ENCODE peak calls at places on chromosomes 1 and 21, in eight cellular contexts. F is uterus; Q is thoracic aorta; P is transverse colon; B is left ventricle myocardium inferior; Y is naive thymus-derived CD4-positive, alpha-beta T cell; O is vagina; H is cardiac muscle cell. D is an unnamed sample.

GRCh38 chr1:34904236-34905097 is 25.0 kb downstream of the DLGAP3 start:
- DNase-seq in Q (no peak), H (no peak), Y (no peak), F (no peak), B (no peak), O (no peak), P (no peak), D (no peak)

GRCh38 chr1:221543529-221544120 is 198.3 kb downstream of the DUSP10 start:
- DNase-seq in O (no peak), B (no peak), H (peak; percentile 58), Y (no peak), P (no peak), F (no peak), Q (no peak), D (no peak)

GRCh38 chr1:205719762-205720161 is 30.2 kb downstream of the NUCKS1 start:
- DNase-seq in B (no peak), P (no peak), H (no peak), Q (no peak), O (no peak), F (no peak), Y (no peak), D (no peak)

GRCh38 chr21:45260191-45260795 is 27.4 kb downstream of the POFUT2 start:
- DNase-seq in Y (no peak), Q (no peak), P (no peak), O (peak; percentile 81), F (no peak), B (no peak), H (no peak), D (no peak)

GRCh38 chr21:46146856-46147255 is 8.5 kb downstream of the FTCD start:
- DNase-seq in B (no peak), H (no peak), F (peak; percentile 9), O (no peak), Q (no peak), P (no peak), Y (no peak), D (peak; percentile 5)

GRCh38 chr1:61752921-61753389 is 10.7 kb downstream of the PATJ start:
- DNase-seq in Y (no peak), H (no peak), Q (no peak), O (no peak), B (no peak), P (no peak), F (no peak), D (no peak)

GRCh38 chr1:232629250-232630046 is 485 bp downstream of the SIPA1L2 start:
- DNase-seq in B (peak; percentile 35), F (peak; percentile 29), H (peak; percentile 35), Q (no peak), O (no peak), P (peak; percentile 47), Y (peak; percentile 13), D (peak; percentile 58)

GRCh38 chr1:115114308-115114707 is 25.0 kb upstream of the TSPAN2 start:
- DNase-seq in Y (no peak), F (no peak), B (no peak), P (no peak), H (peak; percentile 57), Q (no peak), O (no peak), D (peak; percentile 18)

GRCh38 chr1:11918779-11919519 is 7.3 kb downstream of the KIAA2013 start:
- DNase-seq in F (peak; percentile 78), Q (peak; percentile 74), B (peak; percentile 72), O (no peak), Y (no peak), P (no peak), H (peak; percentile 77), D (peak; percentile 31)

GRCh38 chr1:55367273-55367672 is 152.1 kb upstream of the USP24 start:
- DNase-seq in H (no peak), Y (no peak), B (no peak), F (no peak), P (no peak), Q (no peak), O (peak; percentile 27), D (no peak)

GRCh38 chr1:27358928-27359313 is 7.8 kb downstream of the MAP3K6 start:
- DNase-seq in B (no peak), F (no peak), O (no peak), H (no peak), Q (no peak), Y (no peak), P (no peak), D (no peak)

GRCh38 chr1:27360159-27361043 is 6.4 kb downstream of the MAP3K6 start:
- DNase-seq in F (no peak), H (no peak), P (peak; percentile 52), O (no peak), Q (no peak), Y (peak; percentile 33), B (no peak), D (no peak)

GRCh38 chr1:27359822-27360158 is 7.0 kb downstream of the MAP3K6 start:
- DNase-seq in Y (no peak), H (no peak), O (no peak), P (no peak), B (no peak), Q (no peak), F (no peak), D (no peak)

GRCh38 chr1:27361553-27361952 is 5.2 kb downstream of the MAP3K6 start:
- DNase-seq in B (no peak), H (no peak), Q (no peak), F (no peak), P (no peak), O (no peak), Y (no peak), D (no peak)

DNA sequence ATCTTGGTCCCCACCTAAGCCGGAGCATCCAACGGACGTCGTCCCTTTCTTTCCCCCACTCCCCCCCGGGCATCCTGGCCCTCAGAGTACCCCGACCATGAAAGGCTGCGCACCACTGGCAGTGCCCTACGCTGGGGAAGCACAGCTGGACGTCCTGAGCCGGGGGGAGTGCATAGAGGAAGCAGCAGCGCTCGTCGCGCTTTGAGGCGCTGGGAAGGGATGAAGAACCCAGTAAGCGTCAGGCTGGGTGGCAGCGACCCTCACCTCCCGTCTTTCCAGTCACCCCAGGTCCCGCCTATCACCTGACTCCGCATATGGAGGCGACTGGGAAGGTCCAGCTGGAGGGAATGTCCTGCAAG is 5.7 kb downstream of the MAP3K6 start:
- DNase-seq in O (no peak), F (no peak), B (no peak), Q (no peak), H (no peak), Y (no peak), P (no peak), D (no peak)
- H3K4me3 ChIP-seq in O (no peak overlapping the region), F (no peak overlapping the region), B (peak overlapping the region; percentile 59), Q (no peak overlapping the region), H (peak overlapping the region; percentile 33), Y (no peak overlapping the region), P (no peak overlapping the region), D (no peak overlapping the region)

GRCh38 chr1:247417786-247418185 is 1.8 kb downstream of the NLRP3 start:
- DNase-seq in Y (no peak), F (no peak), Q (no peak), P (no peak), O (no peak), H (no peak), B (no peak), D (no peak)

GRCh38 chr1:247419326-247419725 is 3.4 kb downstream of the NLRP3 start:
- DNase-seq in B (no peak), H (no peak), Y (no peak), F (no peak), O (no peak), Q (no peak), P (no peak), D (no peak)

GRCh38 chr1:247411583-247412295 is 4.2 kb upstream of the NLRP3 start:
- DNase-seq in P (no peak), H (no peak), F (no peak), Y (no peak), O (no peak), B (no peak), Q (no peak), D (no peak)

GRCh38 chr1:247421074-247421473 is 5.1 kb downstream of the NLRP3 start:
- DNase-seq in B (no peak), P (no peak), Q (no peak), F (no peak), H (no peak), Y (no peak), O (no peak), D (no peak)

DNA sequence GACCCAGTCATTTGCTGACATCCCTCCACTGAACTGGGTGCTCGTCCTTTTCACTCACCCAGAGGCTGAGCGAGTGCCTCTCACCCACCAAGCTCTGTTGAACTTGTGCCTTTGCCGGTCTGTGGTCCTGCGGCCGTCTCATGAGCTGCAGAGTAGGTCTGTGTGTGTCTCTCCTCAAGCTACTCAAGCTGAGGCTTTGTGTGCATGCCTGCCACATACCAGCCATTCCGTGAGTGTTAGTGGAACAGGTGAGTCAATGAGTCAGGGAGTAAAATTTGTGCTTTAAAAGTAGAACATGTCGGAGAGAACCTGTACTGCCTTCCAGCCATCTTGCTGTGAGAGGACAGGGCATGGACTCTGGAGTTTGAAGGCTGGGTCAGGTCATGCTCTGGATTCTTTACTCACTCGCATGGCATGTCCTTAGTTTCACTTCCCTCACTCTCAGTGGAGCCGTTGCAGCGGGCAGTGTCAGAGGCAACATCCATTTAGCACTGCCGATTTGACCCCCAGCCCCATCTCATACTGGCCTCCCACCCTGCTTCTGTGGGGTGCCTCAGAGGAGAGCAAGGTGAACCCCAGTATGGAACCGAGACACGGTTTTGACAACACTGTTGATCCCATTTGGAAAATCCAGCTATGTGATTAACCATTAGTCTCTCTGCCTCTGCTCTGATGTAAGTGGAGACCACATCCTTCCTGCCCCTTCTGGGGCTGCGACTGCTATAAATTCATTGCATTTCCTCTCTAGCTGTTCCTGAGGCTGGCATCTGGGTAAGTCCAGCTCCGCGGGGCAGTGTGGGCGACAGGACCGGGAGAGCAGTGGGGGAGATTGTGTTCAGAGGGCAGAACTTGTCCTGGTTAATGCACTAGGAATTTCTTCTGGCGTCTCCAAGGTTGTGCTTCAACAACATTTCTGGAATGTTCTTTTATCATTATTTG is at the start of gene NLRP3:
- DNase-seq in O (no peak), F (no peak), H (no peak), P (peak; percentile 34), Y (peak; percentile 57), Q (no peak), B (peak; percentile 36), D (peak; percentile 25)
- H3K27ac ChIP-seq in O (no peak within 1 kb of the TSS), F (no peak within 1 kb of the TSS), H (no peak within 1 kb of the TSS), P (peak within 1 kb of the TSS; percentile 20), Y (peak within 1 kb of the TSS; percentile 61), Q (peak within 1 kb of the TSS; percentile 8), B (peak within 1 kb of the TSS; percentile 8), D (no peak within 1 kb of the TSS)

GRCh38 chr1:82836246-82836645 is 1035.5 kb downstream of the ADGRL2 start:
- DNase-seq in Q (no peak), B (no peak), Y (no peak), P (no peak), O (no peak), H (no peak), F (no peak), D (no peak)

GRCh38 chr1:82840192-82840591 is 1039.5 kb downstream of the ADGRL2 start:
- DNase-seq in P (no peak), F (no peak), Q (no peak), B (no peak), H (no peak), Y (no peak), O (no peak), D (no peak)

GRCh38 chr1:82838066-82838465 is 1037.3 kb downstream of the ADGRL2 start:
- DNase-seq in Q (no peak), P (no peak), B (no peak), H (peak; percentile 2), Y (no peak), F (no peak), O (no peak), D (no peak)

GRCh38 chr1:82837261-82837660 is 1036.5 kb downstream of the ADGRL2 start:
- DNase-seq in H (no peak), Q (no peak), B (no peak), Y (no peak), F (no peak), P (no peak), O (no peak), D (no peak)
- H3K9me3 ChIP-seq in H (no peaks in the 10 kb centered on the region), Q (no peaks in the 10 kb centered on the region), B (peaks cover 7% of the 10 kb centered on the region), Y (no peaks in the 10 kb centered on the region), F (no peaks in the 10 kb centered on the region), P (no peaks in the 10 kb centered on the region), O (no peaks in the 10 kb centered on the region), D (no peaks in the 10 kb centered on the region)

GRCh38 chr1:160400646-160401486 is 502 bp downstream of the VANGL2 start:
- DNase-seq in O (peak; percentile 79), H (no peak), Q (no peak), B (no peak), F (no peak), P (peak; percentile 24), Y (peak; percentile 20), D (no peak)
- H3K4me3 ChIP-seq in O (peak overlapping the region; percentile 75), H (peak overlapping the region; percentile 79), Q (peak overlapping the region; percentile 74), B (peak overlapping the region; percentile 83), F (peak overlapping the region; percentile 71), P (peak overlapping the region; percentile 94), Y (peak overlapping the region; percentile 37), D (peak overlapping the region; percentile 75)